ENCODE peak calls at places on chromosomes 3 and 15, in four cellular contexts. X is K562, I is GM12891, T is HepG2. F is an unnamed sample.

GRCh38 chr15:34046471-34047145 is 7.6 kb upstream of the AVEN start:
- DNase-seq in T (no peak), X (no peak), I (no peak), F (no peak)

GRCh38 chr3:184133840-184134745 is 1.1 kb upstream of the EIF2B5 start:
- DNase-seq in I (no peak), X (peak; percentile 93), T (peak; percentile 74), F (peak; percentile 41)

GRCh38 chr15:101044625-101045235 is 125.6 kb downstream of the LRRK1 start:
- DNase-seq in I (no peak), T (no peak), X (no peak), F (no peak)

GRCh38 chr3:102141913-102142210 is 292.5 kb downstream of the NFKBIZ start:
- DNase-seq in T (no peak), X (no peak), I (no peak), F (no peak)

GRCh38 chr15:92665100-92665555 is 9.6 kb upstream of the FAM174B start:
- DNase-seq in I (no peak), X (no peak), T (no peak), F (no peak)

GRCh38 chr15:47358876-47359275 is 358.4 kb upstream of the SEMA6D start:
- DNase-seq in I (no peak), T (no peak), X (no peak), F (no peak)

GRCh38 chr3:142958707-142959106 is 4.8 kb downstream of the PAQR9 start:
- DNase-seq in X (peak; percentile 74), T (no peak), I (no peak), F (no peak)

GRCh38 chr3:120432105-120432860 is 18.5 kb downstream of the FSTL1 start:
- DNase-seq in T (no peak), X (no peak), I (no peak), F (no peak)

GRCh38 chr3:156598413-156598812 is 43.5 kb upstream of the SSR3 start:
- DNase-seq in I (no peak), T (no peak), X (no peak), F (no peak)

GRCh38 chr15:23835944-23836343 is 148.8 kb upstream of the NDN start:
- DNase-seq in X (no peak), T (no peak), I (no peak), F (no peak)

GRCh38 chr3:31407665-31408064 is 125.1 kb upstream of the STT3B start:
- DNase-seq in I (no peak), T (no peak), X (no peak), F (no peak)

GRCh38 chr3:90033242-90033641 is 925.8 kb downstream of the EPHA3 start:
- DNase-seq in X (no peak), I (no peak), T (no peak), F (no peak)

GRCh38 chr3:9826815-9827574 is 16.8 kb downstream of the RPUSD3 start:
- DNase-seq in I (no peak), T (peak; percentile 29), X (peak; percentile 62), F (no peak)

GRCh38 chr3:191261304-191261638 is 62.2 kb downstream of the OSTN start:
- DNase-seq in T (no peak), X (no peak), I (no peak), F (no peak)

GRCh38 chr15:31197497-31198414 is 96.2 kb upstream of the TRPM1 start:
- DNase-seq in X (peak; percentile 59), I (no peak), T (peak; percentile 33), F (no peak)

GRCh38 chr15:89360294-89360971 is 25.8 kb upstream of the POLG start:
- DNase-seq in X (no peak), I (no peak), T (no peak), F (no peak)

GRCh38 chr3:127427666-127428065 is 139.8 kb upstream of the PRR20G start:
- DNase-seq in X (no peak), I (no peak), T (no peak), F (no peak)

GRCh38 chr3:167813169-167814123 is 77.9 kb downstream of the SERPINI1 start:
- DNase-seq in I (no peak), X (no peak), T (peak; percentile 69), F (no peak)

GRCh38 chr15:100787567-100787941 is 92.1 kb upstream of the ALDH1A3 start:
- DNase-seq in X (no peak), I (no peak), T (no peak), F (no peak)

GRCh38 chr15:98684441-98684840 is 36.1 kb downstream of the IGF1R start:
- DNase-seq in I (no peak), X (no peak), T (no peak), F (no peak)

GRCh38 chr15:98683821-98684220 is 35.5 kb downstream of the IGF1R start:
- DNase-seq in T (no peak), X (no peak), I (no peak), F (no peak)

GRCh38 chr15:98684995-98685525 is 36.7 kb downstream of the IGF1R start:
- DNase-seq in I (no peak), X (no peak), T (no peak), F (no peak)

GRCh38 chr15:98681061-98681460 is 32.7 kb downstream of the IGF1R start:
- DNase-seq in X (no peak), I (no peak), T (no peak), F (no peak)

DNA sequence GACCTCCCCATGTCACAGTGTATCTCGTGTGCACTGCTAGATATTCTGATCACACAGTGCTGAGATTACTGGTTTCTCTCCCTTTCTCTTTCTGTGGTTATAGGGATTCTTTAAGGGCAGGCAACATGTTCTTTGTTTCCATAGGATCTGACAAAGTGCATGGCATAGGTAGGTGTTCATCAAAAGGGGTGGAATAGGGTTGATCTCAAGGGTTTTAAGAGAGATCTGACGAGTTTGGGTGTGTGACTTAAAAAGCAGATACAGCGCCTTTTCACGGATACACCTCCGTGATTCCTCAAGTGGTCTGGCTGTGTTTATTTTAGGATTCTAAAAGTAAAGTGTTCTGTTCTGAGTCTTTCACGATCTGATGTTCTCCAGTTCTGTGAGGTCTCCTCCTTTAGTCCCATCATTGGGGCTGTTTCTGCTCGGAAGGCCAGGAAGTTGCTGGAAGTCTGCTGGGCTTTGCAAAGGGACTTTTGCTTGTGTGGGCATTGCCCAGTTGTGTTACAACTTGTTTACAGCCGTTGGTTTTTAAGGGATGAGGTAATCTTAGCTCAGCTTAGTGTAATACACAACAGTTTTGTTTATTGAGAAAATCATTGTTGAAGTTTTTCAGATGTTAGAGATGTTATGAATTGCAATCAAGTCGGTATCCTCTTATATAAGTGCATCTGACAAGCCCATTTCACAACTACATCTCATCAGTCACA is 34.8 kb downstream of the IGF1R start:
- DNase-seq in T (no peak), I (no peak), X (no peak), F (no peak)
- TF ChIP-seq POLR2AphosphoS5 in T (no peak), I (no peak), X (no peak), F (no peak)

GRCh38 chr3:13110678-13111116 is 37.5 kb upstream of the IQSEC1 start:
- DNase-seq in T (no peak), X (no peak), I (peak; percentile 75), F (no peak)
- TF ChIP-seq TAF1 in T (no peak), X (no peak), I (no peak), F (no peak)

GRCh38 chr3:187738400-187739124 is 6.7 kb downstream of the BCL6 start:
- DNase-seq in X (peak; percentile 86), T (peak; percentile 72), I (peak; percentile 65), F (peak; percentile 65)

GRCh38 chr3:187736418-187736871 is 8.8 kb downstream of the BCL6 start:
- DNase-seq in T (no peak), I (no peak), X (peak; percentile 43), F (no peak)

GRCh38 chr3:187737401-187738088 is 7.7 kb downstream of the BCL6 start:
- DNase-seq in I (no peak), X (peak; percentile 45), T (no peak), F (no peak)

GRCh38 chr3:187739125-187739560 is 6.1 kb downstream of the BCL6 start:
- DNase-seq in I (no peak), T (no peak), X (no peak), F (no peak)

DNA sequence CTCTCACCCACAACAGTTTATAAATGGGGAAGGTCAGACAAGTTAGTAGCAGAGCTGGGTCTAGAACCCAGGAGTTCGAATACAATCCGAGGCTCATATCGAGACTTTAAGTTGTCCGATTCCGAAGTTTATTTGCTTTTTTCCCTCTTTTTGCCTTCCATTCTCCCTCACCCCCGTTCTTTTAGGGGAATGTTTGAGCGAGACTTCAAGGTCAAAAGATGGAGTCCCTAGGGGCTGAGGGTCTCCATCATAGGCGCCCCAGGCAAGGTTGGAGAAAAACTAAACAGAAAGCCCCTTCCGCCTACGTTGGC is 7.2 kb downstream of the BCL6 start:
- DNase-seq in I (no peak), X (no peak), T (no peak), F (no peak)
- TF ChIP-seq POLR2A in I (no peak), X (no peak), T (no peak), F (no peak)

DNA sequence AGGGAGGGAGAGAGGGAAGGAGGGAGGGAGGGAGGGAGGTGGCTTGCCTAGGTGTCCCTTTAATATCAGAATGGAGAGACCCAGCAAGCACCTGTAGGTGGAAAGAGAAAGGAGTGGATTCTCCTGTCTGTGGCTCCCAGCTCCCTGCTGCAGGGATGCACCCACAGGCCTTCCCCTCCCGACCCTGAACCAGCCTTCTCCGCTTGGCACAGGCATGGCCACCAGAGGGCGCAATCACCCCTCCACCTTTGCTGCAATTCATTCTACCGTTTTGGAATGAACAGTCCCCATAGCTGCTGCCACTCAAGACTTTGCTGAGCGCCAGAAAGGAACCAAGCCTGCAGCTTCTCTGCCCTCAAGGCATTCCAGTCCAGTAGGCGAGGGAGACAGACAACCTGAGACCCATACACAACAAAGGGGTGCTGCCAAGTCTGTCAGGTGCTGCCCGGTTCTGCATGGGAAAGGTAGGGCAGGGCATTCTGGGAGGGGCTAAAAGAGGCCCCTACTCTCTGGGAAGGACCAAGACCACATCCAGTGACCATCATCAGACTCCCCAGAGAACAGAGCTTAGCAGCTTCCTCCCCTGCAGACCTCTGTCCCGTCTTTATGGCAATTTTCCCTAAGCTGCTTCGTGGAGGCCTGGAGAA is 4.9 kb downstream of the TLR9 start:
- DNase-seq in X (peak; percentile 82), T (peak; percentile 49), I (peak; percentile 85), F (peak; percentile 82)
- TF ChIP-seq POLR2AphosphoS5 in X (no peak), T (no peak), I (no peak), F (no peak)

GRCh38 chr3:112746675-112747276 is 99.9 kb downstream of the CD200R1L start:
- DNase-seq in T (no peak), X (peak; percentile 60), I (no peak), F (no peak)
- TF ChIP-seq TAF1 in T (no peak), X (no peak), I (no peak), F (no peak)

GRCh38 chr3:195259564-195260285 is 11.2 kb downstream of the XXYLT1 start:
- DNase-seq in T (peak; percentile 92), X (peak; percentile 91), I (peak; percentile 97), F (peak; percentile 97)
- TF ChIP-seq POLR2A in T (peak; percentile 62), X (no peak), I (peak; percentile 59), F (peak; percentile 66)